ENCODE peak calls at places on chromosomes 2 and 18, in ten cellular contexts. One of them, this sample, is unnamed.

GRCh38 chr2:144554811-144555210 is 34.9 kb upstream of the ZEB2 start:
- DNase-seq in NCI-H1105: no peak
- DNase-seq in stimulated activated naive B cell treated with anti-CD40 and anti-IgM and Interleukin-4, amounts not matched to agents 10 μg/mL and 1 μg/mL and 100 μg/mL, for 72 hours: no peak
- DNase-seq in epithelial cell of esophagus: no peak
- DNase-seq in lower lobe of right lung: no peak
- DNase-seq in stimulated activated naive CD8-positive, alpha-beta T cell treated with anti-CD3 and anti-CD28 coated beads, Interleukin-15, Interleukin-2, amounts not matched to agents 100 U/mL and 50 U/mL, for 24 hours: no peak
- DNase-seq in EL: no peak
- DNase-seq in AG08396: no peak
- DNase-seq in fibroblast of mammary gland: peak
- DNase-seq in HS-5: no peak
- DNase-seq in this sample: no peak

GRCh38 chr2:101770672-101771071 is 73.2 kb downstream of the MAP4K4 start:
- DNase-seq in NCI-H1105: peak
- DNase-seq in stimulated activated naive B cell treated with anti-CD40 and anti-IgM and Interleukin-4, amounts not matched to agents 10 μg/mL and 1 μg/mL and 100 μg/mL, for 72 hours: no peak
- DNase-seq in epithelial cell of esophagus: peak
- DNase-seq in lower lobe of right lung: no peak
- DNase-seq in stimulated activated naive CD8-positive, alpha-beta T cell treated with anti-CD3 and anti-CD28 coated beads, Interleukin-15, Interleukin-2, amounts not matched to agents 100 U/mL and 50 U/mL, for 24 hours: no peak
- DNase-seq in EL: peak
- DNase-seq in AG08396: peak
- DNase-seq in fibroblast of mammary gland: peak
- DNase-seq in HS-5: no peak
- DNase-seq in this sample: no peak

GRCh38 chr18:21450913-21451312 is 149.6 kb downstream of the ESCO1 start:
- DNase-seq in NCI-H1105: no peak
- DNase-seq in stimulated activated naive B cell treated with anti-CD40 and anti-IgM and Interleukin-4, amounts not matched to agents 10 μg/mL and 1 μg/mL and 100 μg/mL, for 72 hours: no peak
- DNase-seq in epithelial cell of esophagus: no peak
- DNase-seq in lower lobe of right lung: no peak
- DNase-seq in stimulated activated naive CD8-positive, alpha-beta T cell treated with anti-CD3 and anti-CD28 coated beads, Interleukin-15, Interleukin-2, amounts not matched to agents 100 U/mL and 50 U/mL, for 24 hours: no peak
- DNase-seq in EL: no peak
- DNase-seq in AG08396: no peak
- DNase-seq in fibroblast of mammary gland: peak
- DNase-seq in HS-5: no peak
- DNase-seq in this sample: no peak

GRCh38 chr2:42569116-42569711 is 782 bp downstream of the MTA3 start:
- DNase-seq in NCI-H1105: peak
- DNase-seq in stimulated activated naive B cell treated with anti-CD40 and anti-IgM and Interleukin-4, amounts not matched to agents 10 μg/mL and 1 μg/mL and 100 μg/mL, for 72 hours: no peak
- DNase-seq in epithelial cell of esophagus: no peak
- DNase-seq in lower lobe of right lung: no peak
- DNase-seq in stimulated activated naive CD8-positive, alpha-beta T cell treated with anti-CD3 and anti-CD28 coated beads, Interleukin-15, Interleukin-2, amounts not matched to agents 100 U/mL and 50 U/mL, for 24 hours: peak
- DNase-seq in EL: peak
- DNase-seq in AG08396: peak
- DNase-seq in fibroblast of mammary gland: peak
- DNase-seq in HS-5: no peak
- DNase-seq in this sample: no peak

GRCh38 chr2:10059552-10060335 is 16.4 kb downstream of the KLF11 start:
- DNase-seq in NCI-H1105: no peak
- DNase-seq in stimulated activated naive B cell treated with anti-CD40 and anti-IgM and Interleukin-4, amounts not matched to agents 10 μg/mL and 1 μg/mL and 100 μg/mL, for 72 hours: no peak
- DNase-seq in epithelial cell of esophagus: no peak
- DNase-seq in lower lobe of right lung: peak
- DNase-seq in stimulated activated naive CD8-positive, alpha-beta T cell treated with anti-CD3 and anti-CD28 coated beads, Interleukin-15, Interleukin-2, amounts not matched to agents 100 U/mL and 50 U/mL, for 24 hours: no peak
- DNase-seq in EL: no peak
- DNase-seq in AG08396: no peak
- DNase-seq in fibroblast of mammary gland: no peak
- DNase-seq in HS-5: no peak
- DNase-seq in this sample: no peak

GRCh38 chr18:61820842-61821241 is 72.0 kb downstream of the RNF152 start:
- DNase-seq in NCI-H1105: no peak
- DNase-seq in stimulated activated naive B cell treated with anti-CD40 and anti-IgM and Interleukin-4, amounts not matched to agents 10 μg/mL and 1 μg/mL and 100 μg/mL, for 72 hours: no peak
- DNase-seq in epithelial cell of esophagus: peak
- DNase-seq in lower lobe of right lung: no peak
- DNase-seq in stimulated activated naive CD8-positive, alpha-beta T cell treated with anti-CD3 and anti-CD28 coated beads, Interleukin-15, Interleukin-2, amounts not matched to agents 100 U/mL and 50 U/mL, for 24 hours: no peak
- DNase-seq in EL: peak
- DNase-seq in AG08396: no peak
- DNase-seq in fibroblast of mammary gland: no peak
- DNase-seq in HS-5: no peak
- DNase-seq in this sample: no peak

GRCh38 chr2:233084488-233084887 is 24.3 kb downstream of the INPP5D start:
- DNase-seq in NCI-H1105: no peak
- DNase-seq in stimulated activated naive B cell treated with anti-CD40 and anti-IgM and Interleukin-4, amounts not matched to agents 10 μg/mL and 1 μg/mL and 100 μg/mL, for 72 hours: peak
- DNase-seq in epithelial cell of esophagus: peak
- DNase-seq in lower lobe of right lung: peak
- DNase-seq in stimulated activated naive CD8-positive, alpha-beta T cell treated with anti-CD3 and anti-CD28 coated beads, Interleukin-15, Interleukin-2, amounts not matched to agents 100 U/mL and 50 U/mL, for 24 hours: peak
- DNase-seq in EL: no peak
- DNase-seq in AG08396: no peak
- DNase-seq in fibroblast of mammary gland: no peak
- DNase-seq in HS-5: no peak
- DNase-seq in this sample: no peak

GRCh38 chr2:169613876-169614275 is 29.7 kb downstream of the PPIG start:
- DNase-seq in NCI-H1105: no peak
- DNase-seq in stimulated activated naive B cell treated with anti-CD40 and anti-IgM and Interleukin-4, amounts not matched to agents 10 μg/mL and 1 μg/mL and 100 μg/mL, for 72 hours: no peak
- DNase-seq in epithelial cell of esophagus: no peak
- DNase-seq in lower lobe of right lung: no peak
- DNase-seq in stimulated activated naive CD8-positive, alpha-beta T cell treated with anti-CD3 and anti-CD28 coated beads, Interleukin-15, Interleukin-2, amounts not matched to agents 100 U/mL and 50 U/mL, for 24 hours: no peak
- DNase-seq in EL: no peak
- DNase-seq in AG08396: no peak
- DNase-seq in fibroblast of mammary gland: no peak
- DNase-seq in HS-5: no peak
- DNase-seq in this sample: no peak

GRCh38 chr18:35244671-35245070 is 3.8 kb downstream of the ZNF397 start:
- DNase-seq in NCI-H1105: no peak
- DNase-seq in stimulated activated naive B cell treated with anti-CD40 and anti-IgM and Interleukin-4, amounts not matched to agents 10 μg/mL and 1 μg/mL and 100 μg/mL, for 72 hours: no peak
- DNase-seq in epithelial cell of esophagus: no peak
- DNase-seq in lower lobe of right lung: no peak
- DNase-seq in stimulated activated naive CD8-positive, alpha-beta T cell treated with anti-CD3 and anti-CD28 coated beads, Interleukin-15, Interleukin-2, amounts not matched to agents 100 U/mL and 50 U/mL, for 24 hours: no peak
- DNase-seq in EL: no peak
- DNase-seq in AG08396: no peak
- DNase-seq in fibroblast of mammary gland: no peak
- DNase-seq in HS-5: no peak
- DNase-seq in this sample: no peak

This sample was measured in GOT3.